ENCODE peak calls at places on chromosomes 16 and 17, in ten cellular contexts. J is iris pigment epithelial cell; R is naive thymus-derived CD8-positive, alpha-beta T cell; L is activated CD8-positive, alpha-beta T cell treated with anti-CD3 and anti-CD28 coated beads for 36 hours; V is NCI-H2107; O is brain microvascular endothelial cell; G is activated T-cell treated with anti-CD3 and anti-CD28 coated beads, Interleukin-2, amount 50 U/mL, for 24 hours; E is NCI-H1092; H is astrocyte of the cerebellum; U is ureter. A is an unnamed sample.

GRCh38 chr17:10612957-10613744 is 44.0 kb downstream of the MYH3 start:
- DNase-seq in J (peak; percentile 13), R (no peak), L (no peak), V (no peak), O (no peak), G (no peak), E (no peak), H (no peak), U (no peak), A (no peak)

GRCh38 chr17:40364121-40364861 is at the start of gene GJD3:
- DNase-seq in J (no peak), R (no peak), L (no peak), V (no peak), O (no peak), G (peak; percentile 30), E (no peak), H (no peak), U (no peak), A (no peak)

GRCh38 chr16:10266809-10267208 is 84.6 kb upstream of the GRIN2A start:
- DNase-seq in J (no peak), R (no peak), L (peak; percentile 67), V (no peak), O (no peak), G (peak; percentile 33), E (no peak), H (no peak), U (no peak), A (no peak)

GRCh38 chr16:8686031-8686621 is 11.7 kb downstream of the ABAT start:
- DNase-seq in J (peak; percentile 5), R (no peak), L (no peak), V (no peak), O (no peak), G (no peak), E (no peak), H (no peak), U (no peak), A (peak; percentile 24)

GRCh38 chr16:31711344-31711845 is 162.2 kb upstream of the ZNF267 start:
- DNase-seq in J (no peak), R (no peak), L (no peak), V (no peak), O (no peak), G (no peak), E (no peak), H (no peak), U (no peak), A (no peak)

GRCh38 chr16:66489385-66489784 is 60.5 kb downstream of the TK2 start:
- DNase-seq in J (no peak), R (no peak), L (no peak), V (no peak), O (no peak), G (no peak), E (no peak), H (no peak), U (no peak), A (no peak)

GRCh38 chr17:76635659-76636360 is 7.7 kb downstream of the ST6GALNAC1 start:
- DNase-seq in J (no peak), R (no peak), L (no peak), V (no peak), O (peak; percentile 20), G (no peak), E (no peak), H (no peak), U (no peak), A (no peak)

GRCh38 chr17:42695500-42695899 is 13.2 kb downstream of the CNTNAP1 start:
- DNase-seq in J (no peak), R (no peak), L (no peak), V (no peak), O (no peak), G (peak; percentile 16), E (no peak), H (no peak), U (no peak), A (no peak)

GRCh38 chr16:9258423-9259051 is 167.1 kb downstream of the HAPSTR1 start:
- DNase-seq in J (peak; percentile 2), R (no peak), L (peak; percentile 46), V (no peak), O (peak; percentile 17), G (peak; percentile 30), E (no peak), H (no peak), U (peak; percentile 42), A (peak; percentile 36)

GRCh38 chr17:63700528-63701441 is 860 bp upstream of the LIMD2 start:
- DNase-seq in J (peak; percentile 59), R (peak; percentile 65), L (peak; percentile 69), V (no peak), O (peak; percentile 39), G (peak; percentile 80), E (peak; percentile 43), H (peak; percentile 11), U (no peak), A (peak; percentile 78)

GRCh38 chr17:55057184-55057583 is 88.6 kb downstream of the STXBP4 start:
- DNase-seq in J (no peak), R (no peak), L (no peak), V (no peak), O (no peak), G (no peak), E (no peak), H (no peak), U (no peak), A (no peak)

GRCh38 chr17:48484850-48485249 is 46.0 kb downstream of the HOXB1 start:
- DNase-seq in J (peak; percentile 69), R (no peak), L (no peak), V (no peak), O (no peak), G (no peak), E (no peak), H (peak; percentile 58), U (no peak), A (no peak)

GRCh38 chr17:48444531-48445247 is 14.7 kb upstream of the SKAP1 start:
- DNase-seq in J (no peak), R (peak; percentile 70), L (peak; percentile 73), V (no peak), O (no peak), G (peak; percentile 62), E (no peak), H (no peak), U (no peak), A (no peak)

GRCh38 chr17:79053251-79053925 is 21.2 kb upstream of the ENGASE start:
- DNase-seq in J (no peak), R (no peak), L (no peak), V (no peak), O (no peak), G (no peak), E (no peak), H (peak; percentile 22), U (no peak), A (no peak)

GRCh38 chr16:66561381-66562080 is 4.7 kb upstream of the CMTM1 start:
- DNase-seq in J (no peak), R (no peak), L (no peak), V (no peak), O (no peak), G (no peak), E (no peak), H (no peak), U (no peak), A (no peak)

GRCh38 chr16:48539485-48540221 is 70.3 kb downstream of the N4BP1 start:
- DNase-seq in J (no peak), R (no peak), L (no peak), V (no peak), O (no peak), G (no peak), E (no peak), H (no peak), U (no peak), A (no peak)

GRCh38 chr16:69486724-69487123 is 62.3 kb downstream of the CYB5B start:
- DNase-seq in J (no peak), R (no peak), L (no peak), V (no peak), O (no peak), G (no peak), E (no peak), H (no peak), U (no peak), A (no peak)

GRCh38 chr17:76740329-76741118 is 2.6 kb downstream of the MFSD11 start:
- DNase-seq in J (peak; percentile 62), R (no peak), L (no peak), V (no peak), O (no peak), G (no peak), E (no peak), H (no peak), U (no peak), A (no peak)

GRCh38 chr17:20922128-20922670 is 120.6 kb downstream of the USP22 start:
- DNase-seq in J (peak; percentile 52), R (no peak), L (no peak), V (no peak), O (peak; percentile 23), G (no peak), E (no peak), H (no peak), U (no peak), A (no peak)

GRCh38 chr17:19770985-19771710 is 23.1 kb upstream of the ALDH3A1 start:
- DNase-seq in J (no peak), R (no peak), L (no peak), V (no peak), O (no peak), G (no peak), E (no peak), H (no peak), U (no peak), A (no peak)

GRCh38 chr16:83717814-83718213 is 90.0 kb upstream of the HSBP1 start:
- DNase-seq in J (peak; percentile 47), R (no peak), L (no peak), V (no peak), O (peak; percentile 71), G (no peak), E (no peak), H (peak; percentile 61), U (no peak), A (no peak)

GRCh38 chr17:8679136-8679535 is 48.6 kb upstream of the MYH10 start:
- DNase-seq in J (no peak), R (no peak), L (no peak), V (no peak), O (no peak), G (no peak), E (no peak), H (no peak), U (no peak), A (no peak)

GRCh38 chr17:79519152-79519523 is 91.7 kb downstream of the RBFOX3 start:
- DNase-seq in J (no peak), R (no peak), L (no peak), V (no peak), O (no peak), G (no peak), E (no peak), H (no peak), U (no peak), A (no peak)

GRCh38 chr16:88960516-88960915 is 16.5 kb downstream of the CBFA2T3 start:
- DNase-seq in J (no peak), R (no peak), L (no peak), V (no peak), O (no peak), G (no peak), E (no peak), H (no peak), U (no peak), A (no peak)

GRCh38 chr17:41621916-41622315 is 2.5 kb downstream of the KRT17 start:
- DNase-seq in J (no peak), R (no peak), L (no peak), V (no peak), O (no peak), G (no peak), E (no peak), H (no peak), U (no peak), A (no peak)

GRCh38 chr17:419073-419735 is 66.6 kb upstream of the RPH3AL start:
- DNase-seq in J (no peak), R (peak; percentile 85), L (peak; percentile 76), V (no peak), O (no peak), G (peak; percentile 50), E (no peak), H (no peak), U (no peak), A (no peak)

GRCh38 chr16:62018301-62019060 is 17.8 kb downstream of the CDH8 start:
- DNase-seq in J (no peak), R (no peak), L (no peak), V (no peak), O (no peak), G (no peak), E (no peak), H (no peak), U (no peak), A (no peak)

GRCh38 chr17:14553847-14554246 is 253.0 kb downstream of the HS3ST3B1 start:
- DNase-seq in J (no peak), R (no peak), L (no peak), V (no peak), O (no peak), G (no peak), E (no peak), H (no peak), U (no peak), A (no peak)